ENCODE peak calls at places on chromosome 16, in eight cellular contexts. T is left ventricle myocardium inferior; Z is stimulated activated CD8-positive, alpha-beta memory T cell treated with anti-CD3 and anti-CD28 coated beads, Interleukin-4, amount 100 ng/mL, for 48 hours; X is AG20443; Y is stimulated activated naive CD4-positive, alpha-beta T cell; A is PC-9; U is stimulated activated CD4-positive, alpha-beta T cell treated with anti-CD3 and anti-CD28 coated beads, Interleukin-12 subunit alpha, Interleukin-12 subunit beta, amount 100 ng/mL, for 24 hours; Q is GM03348. H is an unnamed sample.

GRCh38 chr16:7182510-7183109 is 150.0 kb upstream of the RBFOX1 start:
- DNase-seq in U (no peak), X (no peak), Z (no peak), T (no peak), Q (no peak), Y (no peak), A (no peak), H (no peak)

GRCh38 chr16:27945233-27945975 is 118.1 kb downstream of the GSG1L start:
- DNase-seq in A (no peak), Q (no peak), X (no peak), U (no peak), T (no peak), Z (no peak), Y (no peak), H (no peak)

GRCh38 chr16:84461504-84462295 is 42.8 kb downstream of the MEAK7 start:
- DNase-seq in Z (no peak), U (no peak), A (no peak), T (no peak), Q (no peak), Y (no peak), X (no peak), H (no peak)

GRCh38 chr16:82136956-82137818 is 32.8 kb downstream of the MPHOSPH6 start:
- DNase-seq in Q (no peak), T (no peak), Z (no peak), X (no peak), A (no peak), U (no peak), Y (no peak), H (no peak)

GRCh38 chr16:74740795-74741304 is 33.8 kb downstream of the FA2H start:
- DNase-seq in Y (no peak), X (peak), T (no peak), Q (no peak), U (no peak), A (peak), Z (no peak), H (no peak)

GRCh38 chr16:12672986-12673385 is 130.7 kb downstream of the CPPED1 start:
- DNase-seq in Q (no peak), X (no peak), A (no peak), Z (no peak), T (no peak), U (no peak), Y (no peak), H (no peak)

GRCh38 chr16:79911660-79912059 is 311.1 kb upstream of the MAF start:
- DNase-seq in T (no peak), Y (no peak), U (no peak), Z (no peak), A (no peak), Q (no peak), X (no peak), H (no peak)

GRCh38 chr16:66478733-66479511 is 51.8 kb downstream of the BEAN1 start:
- DNase-seq in Y (peak), T (peak), Z (peak), U (peak), A (peak), Q (peak), X (peak), H (peak)

GRCh38 chr16:56936491-56936890 is 4.5 kb downstream of the HERPUD1 start:
- DNase-seq in X (no peak), A (no peak), U (no peak), Z (no peak), T (no peak), Y (no peak), Q (no peak), H (no peak)

GRCh38 chr16:27639588-27640276 is 89.8 kb downstream of the KATNIP start:
- DNase-seq in Y (no peak), T (no peak), Q (peak), X (peak), A (no peak), U (no peak), Z (peak), H (peak)

GRCh38 chr16:12470311-12471229 is 333.1 kb downstream of the CPPED1 start:
- DNase-seq in T (peak), Z (no peak), X (no peak), Q (no peak), U (no peak), Y (no peak), A (no peak), H (no peak)

GRCh38 chr16:28543072-28543471 is 4.3 kb upstream of the NUPR1 start:
- DNase-seq in T (no peak), A (peak), Z (no peak), Y (peak), U (no peak), X (no peak), Q (no peak), H (no peak)

GRCh38 chr16:88596477-88596876 is 26.3 kb downstream of the ZC3H18 start:
- DNase-seq in Q (no peak), Y (no peak), T (no peak), A (no peak), U (no peak), X (no peak), Z (no peak), H (no peak)

GRCh38 chr16:89319883-89320716 is 102.6 kb downstream of the ZNF778 start:
- DNase-seq in T (no peak), Y (no peak), A (peak), Z (peak), X (peak), Q (peak), U (no peak), H (peak)

GRCh38 chr16:87052506-87052905 is 264.7 kb downstream of the C16orf95 start:
- DNase-seq in A (no peak), Z (no peak), Q (peak), X (no peak), Y (no peak), U (no peak), T (no peak), H (no peak)

GRCh38 chr16:74199066-74199841 is 97.4 kb upstream of the PSMD7 start:
- DNase-seq in T (no peak), Q (no peak), Y (no peak), A (no peak), U (no peak), X (no peak), Z (no peak), H (no peak)

GRCh38 chr16:69217433-69217832 is 30.5 kb downstream of the SNTB2 start:
- DNase-seq in Z (no peak), Q (peak), T (no peak), A (peak), X (no peak), Y (no peak), U (no peak), H (no peak)

GRCh38 chr16:57653936-57654335 is 14.2 kb upstream of the ADGRG3 start:
- DNase-seq in U (no peak), X (no peak), Q (no peak), T (peak), A (no peak), Z (no peak), Y (no peak), H (no peak)

GRCh38 chr16:50774960-50775359 is 33.1 kb downstream of the CYLD start:
- DNase-seq in X (no peak), Q (no peak), U (no peak), A (no peak), Z (no peak), T (no peak), Y (no peak), H (no peak)

GRCh38 chr16:77745972-77746371 is 23.7 kb downstream of the NUDT7 start:
- DNase-seq in Q (no peak), A (no peak), X (no peak), U (no peak), Z (no peak), Y (no peak), T (no peak), H (no peak)

GRCh38 chr16:6104423-6104822 is 1006.8 kb upstream of the EEF2KMT start:
- DNase-seq in X (no peak), Y (no peak), Z (no peak), U (no peak), A (no peak), Q (no peak), T (no peak), H (no peak)

GRCh38 chr16:78175287-78175686 is 75.8 kb downstream of the WWOX start:
- DNase-seq in U (no peak), A (no peak), Z (no peak), Q (no peak), T (no peak), X (no peak), Y (no peak), H (no peak)